ENCODE peak calls at places on chromosomes 11 and 22, in six cellular contexts. K is dorsolateral prefrontal cortex, P is thoracic aorta, L is NCI-H2171 treated with DMSO at 0.1 percent for 48 hours, I is HEK293T, Z is LoVo. H is an unnamed sample.

GRCh38 chr11:116990061-116990473 is 108.2 kb downstream of the SIK3 start:
- DNase-seq in L (no peak), I (no peak), K (no peak), Z (no peak), P (no peak), H (no peak)

GRCh38 chr22:37781434-37782059 is 26.2 kb upstream of the GCAT start:
- DNase-seq in Z (no peak), K (no peak), I (peak), L (no peak), P (no peak), H (no peak)

GRCh38 chr11:68121067-68121899 is at the start of gene CHKA:
- DNase-seq in P (peak), I (peak), Z (peak), K (peak), L (peak), H (peak)

GRCh38 chr22:37496651-37497599 is 10.7 kb upstream of the MFNG start:
- DNase-seq in P (no peak), Z (peak), I (no peak), L (no peak), K (no peak), H (peak)

GRCh38 chr11:36602143-36602542 is 4.1 kb upstream of the RAG2 start:
- DNase-seq in P (no peak), Z (no peak), I (no peak), L (no peak), K (no peak), H (no peak)

GRCh38 chr11:70567680-70568503 is 169.6 kb downstream of the CTTN start:
- DNase-seq in P (no peak), I (no peak), L (no peak), K (no peak), Z (no peak), H (peak)

GRCh38 chr11:72828081-72828567 is 13.9 kb downstream of the ATG16L2 start:
- DNase-seq in L (no peak), K (no peak), Z (no peak), P (no peak), I (no peak), H (no peak)

GRCh38 chr11:57485217-57486007 is 25.1 kb downstream of the RTN4RL2 start:
- DNase-seq in K (no peak), L (no peak), I (no peak), P (no peak), Z (no peak), H (no peak)

GRCh38 chr22:48316245-48316875 is 1511.3 kb downstream of the BRD1 start:
- DNase-seq in P (no peak), K (no peak), I (no peak), L (no peak), Z (no peak), H (no peak)

GRCh38 chr11:78432058-78432515 is 14.5 kb upstream of the GAB2 start:
- DNase-seq in K (no peak), Z (no peak), L (peak), P (no peak), I (no peak), H (no peak)

GRCh38 chr11:134609361-134610115 is 197.5 kb upstream of the B3GAT1 start:
- DNase-seq in K (no peak), L (no peak), I (no peak), Z (no peak), P (no peak), H (no peak)